ENCODE peak calls at places on chromosomes 6 and 20, in eight cellular contexts. G, O, Z, H, X, A, M and Q are unnamed samples.

GRCh38 chr6:168851460-168852103 is 402.1 kb downstream of the THBS2 start:
- DNase-seq in Z (no peak), X (no peak), H (no peak), A (no peak), O (no peak), M (no peak), G (no peak), Q (no peak)

GRCh38 chr20:17613328-17614175 is 43.7 kb downstream of the DSTN start:
- DNase-seq in O (peak; percentile 9), A (no peak), H (no peak), X (no peak), M (no peak), Z (no peak), G (no peak), Q (no peak)

GRCh38 chr6:160055813-160056212 is 65.8 kb upstream of the SLC22A1 start:
- DNase-seq in M (no peak), H (no peak), Z (no peak), X (no peak), O (no peak), A (no peak), G (no peak), Q (no peak)

GRCh38 chr6:99294786-99295185 is 54.7 kb downstream of the FAXC start:
- DNase-seq in X (no peak), M (no peak), H (no peak), A (no peak), Z (no peak), O (no peak), G (no peak), Q (no peak)

GRCh38 chr6:26129656-26130055 is 42.4 kb downstream of the HFE start:
- DNase-seq in X (no peak), G (no peak), A (no peak), M (no peak), Z (no peak), O (no peak), H (no peak), Q (peak; percentile 52)

GRCh38 chr20:41098703-41099250 is 38.6 kb upstream of the PLCG1 start:
- DNase-seq in M (no peak), X (no peak), G (no peak), H (no peak), O (peak; percentile 35), Z (no peak), A (no peak), Q (peak; percentile 73)

GRCh38 chr20:33465536-33466302 is 22.2 kb upstream of the SNTA1 start:
- DNase-seq in M (no peak), G (no peak), X (no peak), Z (no peak), O (no peak), H (no peak), A (peak; percentile 78), Q (no peak)

GRCh38 chr20:61267241-61267640 is 15.2 kb downstream of the CDH4 start:
- DNase-seq in A (no peak), M (no peak), G (no peak), O (no peak), Z (no peak), H (no peak), X (no peak), Q (no peak)

GRCh38 chr6:4892785-4893485 is 110.9 kb downstream of the RPP40 start:
- DNase-seq in G (no peak), Z (no peak), A (no peak), M (no peak), X (no peak), O (no peak), H (no peak), Q (no peak)

GRCh38 chr6:163782436-163783003 is 368.0 kb downstream of the QKI start:
- DNase-seq in G (no peak), M (no peak), A (no peak), O (no peak), H (peak; percentile 16), X (peak; percentile 25), Z (no peak), Q (no peak)

GRCh38 chr6:169046021-169046420 is 207.6 kb downstream of the THBS2 start:
- DNase-seq in Z (no peak), H (no peak), G (no peak), X (no peak), O (no peak), A (no peak), M (no peak), Q (no peak)

GRCh38 chr6:127784468-127784867 is 116.4 kb downstream of the THEMIS start:
- DNase-seq in A (no peak), G (no peak), H (no peak), X (no peak), M (no peak), Z (no peak), O (no peak), Q (no peak)

GRCh38 chr20:25274481-25274880 is 26.6 kb downstream of the PYGB start:
- DNase-seq in X (no peak), M (no peak), A (no peak), O (no peak), Z (no peak), H (no peak), G (no peak), Q (no peak)

GRCh38 chr6:55898342-55898741 is 23.0 kb upstream of the BMP5 start:
- DNase-seq in G (peak; percentile 12), H (no peak), M (no peak), X (no peak), A (no peak), O (no peak), Z (no peak), Q (peak; percentile 73)

GRCh38 chr20:35561268-35561667 is 19.4 kb downstream of the ERGIC3 start:
- DNase-seq in O (peak; percentile 71), G (peak; percentile 46), Z (peak; percentile 37), X (no peak), A (peak; percentile 50), M (no peak), H (peak; percentile 60), Q (peak; percentile 59)

GRCh38 chr20:23125625-23126191 is 39.6 kb upstream of the CD93 start:
- DNase-seq in X (no peak), G (no peak), H (no peak), A (no peak), O (no peak), Z (peak; percentile 35), M (no peak), Q (peak; percentile 60)

GRCh38 chr6:45757443-45758121 is 258.1 kb downstream of the CLIC5 start:
- DNase-seq in X (no peak), O (no peak), A (no peak), M (no peak), H (no peak), G (no peak), Z (no peak), Q (no peak)

GRCh38 chr6:26122402-26122792 is 35.2 kb downstream of the HFE start:
- DNase-seq in H (peak; percentile 21), G (peak; percentile 74), M (no peak), A (peak; percentile 79), O (no peak), Z (peak; percentile 77), X (no peak), Q (no peak)

GRCh38 chr6:144675231-144675861 is 390.2 kb downstream of the UTRN start:
- DNase-seq in X (peak; percentile 24), Z (no peak), A (no peak), O (no peak), G (no peak), M (no peak), H (no peak), Q (peak; percentile 52)

GRCh38 chr6:11615214-11615602 is 77.7 kb downstream of the TMEM170B start:
- DNase-seq in G (no peak), M (no peak), Z (no peak), H (no peak), X (no peak), A (no peak), O (no peak), Q (peak; percentile 86)

GRCh38 chr6:166705070-166705469 is 78.0 kb upstream of the RPS6KA2 start:
- DNase-seq in A (no peak), M (no peak), O (no peak), X (no peak), H (no peak), G (no peak), Z (no peak), Q (no peak)

GRCh38 chr6:32973144-32973854 is 4.9 kb downstream of the BRD2 start:
- DNase-seq in H (peak; percentile 29), M (no peak), A (peak; percentile 50), X (no peak), O (no peak), Z (peak; percentile 65), G (peak; percentile 43), Q (peak; percentile 40)

GRCh38 chr20:2946988-2947961 is 74.0 kb downstream of the PTPRA start:
- DNase-seq in X (no peak), H (no peak), A (peak; percentile 100), M (no peak), G (peak; percentile 16), Z (peak; percentile 77), O (no peak), Q (peak; percentile 75)

GRCh38 chr6:156593893-156594292 is 183.3 kb upstream of the ARID1B start:
- DNase-seq in O (no peak), H (no peak), Z (no peak), G (no peak), X (no peak), A (no peak), M (no peak), Q (no peak)

GRCh38 chr6:42702200-42702599 is 20.2 kb downstream of the PRPH2 start:
- DNase-seq in H (no peak), G (peak; percentile 17), X (no peak), Z (peak; percentile 39), O (no peak), A (peak; percentile 27), M (no peak), Q (peak; percentile 90)

DNA sequence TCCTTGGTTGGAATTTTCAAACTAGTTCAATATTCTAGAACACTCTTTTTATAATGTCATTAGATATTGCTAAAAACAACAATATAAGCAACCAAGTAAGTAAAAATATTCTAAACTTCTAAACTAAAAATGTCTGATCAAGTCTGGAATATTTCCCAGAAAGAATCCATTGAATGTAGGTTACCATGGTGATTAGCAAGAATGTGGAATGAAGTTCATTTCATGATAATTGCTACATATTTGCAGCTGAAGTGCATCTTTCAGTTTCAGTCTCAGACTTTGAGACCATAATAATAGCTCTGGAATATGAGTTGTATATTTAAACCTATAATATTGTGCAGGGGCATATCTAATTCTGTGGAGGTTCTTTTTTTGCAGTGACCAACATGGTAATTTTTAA is 61.0 kb upstream of the NKAIN2 start:
- DNase-seq in A (no peak), Z (no peak), G (no peak), M (no peak), H (no peak), X (no peak), O (no peak), Q (no peak)
- TF ChIP-seq USF2 in A (no peak), Z (no peak), G (no peak), M (no peak), H (no peak), X (no peak), O (no peak), Q (no peak)

GRCh38 chr6:106098383-106099234 is 12.5 kb downstream of the PRDM1 start:
- DNase-seq in G (peak; percentile 61), M (no peak), O (no peak), Z (peak; percentile 82), H (no peak), X (peak; percentile 66), A (no peak), Q (peak; percentile 89)
- TF ChIP-seq USF2 in G (no peak), M (no peak), O (no peak), Z (no peak), H (no peak), X (no peak), A (no peak), Q (no peak)

GRCh38 chr6:159043236-159043635 is 1.6 kb downstream of the TAGAP start:
- DNase-seq in A (no peak), G (no peak), Z (no peak), M (no peak), O (no peak), H (no peak), X (no peak), Q (no peak)
- TF ChIP-seq USF2 in A (no peak), G (no peak), Z (no peak), M (no peak), O (no peak), H (no peak), X (no peak), Q (no peak)

GRCh38 chr20:1108437-1108920 is 9.9 kb upstream of the PSMF1 start:
- DNase-seq in A (peak; percentile 60), X (no peak), G (peak; percentile 61), H (peak; percentile 75), Z (peak; percentile 66), M (no peak), O (peak; percentile 73), Q (peak; percentile 23)
- TF ChIP-seq USF2 in A (no peak), X (no peak), G (no peak), H (no peak), Z (no peak), M (no peak), O (no peak), Q (no peak)